ENCODE peak calls at places on chromosome 21, in four cellular contexts. J is osteoblast, P is psoas muscle, B is ureter. Q is an unnamed sample.

GRCh38 chr21:42463861-42464515 is 32.0 kb downstream of the RSPH1 start:
- DNase-seq in J (no peak), P (no peak), B (no peak), Q (no peak)

GRCh38 chr21:25967566-25968438 is 202.8 kb downstream of the APP start:
- DNase-seq in J (no peak), P (no peak), B (no peak), Q (no peak)

GRCh38 chr21:35321322-35322200 is 272.5 kb upstream of the RUNX1 start:
- DNase-seq in J (no peak), P (no peak), B (no peak), Q (no peak)

GRCh38 chr21:26969971-26970725 is 3.3 kb upstream of the ADAMTS5 start:
- DNase-seq in J (no peak), P (no peak), B (no peak), Q (no peak)

GRCh38 chr21:29130234-29130993 is at the start of gene MAP3K7CL:
- DNase-seq in J (peak), P (peak), B (peak), Q (no peak)

GRCh38 chr21:10273196-10273595 is 248.2 kb upstream of the TPTE start:
- DNase-seq in J (no peak), P (no peak), B (no peak), Q (no peak)

GRCh38 chr21:17819878-17820232 is 699 bp upstream of the C21orf91 start:
- DNase-seq in J (no peak), P (no peak), B (no peak), Q (no peak)

GRCh38 chr21:26850116-26850643 is 5.0 kb upstream of the ADAMTS1 start:
- DNase-seq in J (peak), P (no peak), B (no peak), Q (no peak)

GRCh38 chr21:38995755-38996154 is 187.5 kb downstream of the PSMG1 start:
- DNase-seq in J (no peak), P (no peak), B (no peak), Q (no peak)

GRCh38 chr21:39613029-39613934 is 542 bp downstream of the B3GALT5 start:
- DNase-seq in J (peak), P (no peak), B (no peak), Q (no peak)

GRCh38 chr21:44443291-44443890 is 11.9 kb upstream of the LRRC3 start:
- DNase-seq in J (no peak), P (no peak), B (no peak), Q (no peak)

GRCh38 chr21:39114871-39115658 is 68.2 kb downstream of the PSMG1 start:
- DNase-seq in J (peak), P (no peak), B (peak), Q (peak)